ENCODE peak calls at places on chromosomes 1 and 21, in six cellular contexts. G is GM23248, C is H9, K is PC-9, Y is endothelial cell of umbilical vein, X is HCT116. J is an unnamed sample. For H3K79me2, the result is how much of the 10 kb centered on the place peaks cover.

GRCh38 chr1:55337801-55338447 is 122.8 kb upstream of the USP24 start:
- DNase-seq in G (peak), C (peak), K (peak), Y (peak), X (peak), J (peak)

GRCh38 chr1:51768971-51769601 is 109.4 kb downstream of the NRDC start:
- DNase-seq in G (peak), C (no peak), K (peak), Y (peak), X (peak), J (peak)

GRCh38 chr21:31873696-31874599 is 1.1 kb downstream of the HUNK start:
- DNase-seq in G (peak), C (peak), K (no peak), Y (no peak), X (no peak), J (peak)

GRCh38 chr1:39816431-39817090 is 27.9 kb upstream of the BMP8B start:
- DNase-seq in G (peak), C (peak), K (peak), Y (peak), X (peak), J (peak)

GRCh38 chr1:13764533-13764932 is 64.5 kb downstream of the PRDM2 start:
- DNase-seq in G (peak), C (no peak), K (no peak), Y (no peak), X (no peak), J (no peak)

GRCh38 chr1:235011064-235011598 is 117.5 kb downstream of the TOMM20 start:
- DNase-seq in G (no peak), C (no peak), K (no peak), Y (no peak), X (no peak), J (no peak)

GRCh38 chr1:225849905-225850304 is 32.3 kb downstream of the TMEM63A start:
- DNase-seq in G (no peak), C (peak), K (no peak), Y (no peak), X (no peak), J (no peak)

GRCh38 chr1:40341509-40342380 is 24.7 kb upstream of the COL9A2 start:
- DNase-seq in G (no peak), C (no peak), K (no peak), Y (no peak), X (no peak), J (no peak)

GRCh38 chr1:169151338-169151837 is 44.9 kb downstream of the ATP1B1 start:
- DNase-seq in G (no peak), C (no peak), K (no peak), Y (no peak), X (no peak), J (no peak)

GRCh38 chr1:200035397-200035955 is 8.0 kb downstream of the NR5A2 start:
- DNase-seq in G (peak), C (peak), K (no peak), Y (no peak), X (no peak), J (no peak)

GRCh38 chr1:224182057-224182865 is 779 bp upstream of the DEGS1 start:
- DNase-seq in G (no peak), C (no peak), K (no peak), Y (no peak), X (no peak), J (peak)

GRCh38 chr21:45406801-45407628 is 2.0 kb downstream of the COL18A1 start:
- DNase-seq in G (peak), C (peak), K (no peak), Y (peak), X (no peak), J (no peak)

GRCh38 chr21:35178098-35178497 is 129.0 kb upstream of the RUNX1 start:
- DNase-seq in G (no peak), C (no peak), K (no peak), Y (no peak), X (no peak), J (no peak)

GRCh38 chr1:205519541-205520131 is 15.2 kb downstream of the CDK18 start:
- DNase-seq in G (no peak), C (peak), K (no peak), Y (no peak), X (no peak), J (no peak)

GRCh38 chr1:55828031-55828430 is 612.9 kb upstream of the USP24 start:
- DNase-seq in G (peak), C (no peak), K (no peak), Y (no peak), X (no peak), J (no peak)

GRCh38 chr1:57798499-57798898 is 374.6 kb upstream of the DAB1 start:
- DNase-seq in G (no peak), C (no peak), K (no peak), Y (no peak), X (no peak), J (no peak)

GRCh38 chr1:100476736-100477135 is 61.2 kb upstream of the GPR88 start:
- DNase-seq in G (no peak), C (no peak), K (no peak), Y (no peak), X (no peak), J (no peak)
- H3K79me2 ChIP-seq in G (under half), C (under half), K (under half), Y (under half), X (under half), J (under half)

DNA sequence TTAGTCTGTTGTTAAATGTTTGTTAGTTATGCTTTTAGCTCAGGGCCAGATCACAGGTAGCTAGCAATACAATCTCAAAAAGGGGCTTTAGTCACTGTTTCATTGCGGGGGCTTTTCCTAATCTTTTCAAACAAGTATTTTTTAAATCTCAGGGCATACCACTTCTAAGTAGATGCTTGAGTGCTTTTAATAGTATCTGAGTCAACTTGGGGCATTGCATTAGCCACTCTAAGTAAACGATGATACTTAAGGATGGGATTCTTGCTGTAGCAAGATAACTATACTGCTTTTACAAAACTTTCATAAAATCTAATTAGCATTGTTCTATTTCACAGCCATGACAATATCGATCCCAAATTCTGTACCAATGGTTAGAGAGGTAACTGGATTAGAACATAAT is 11.6 kb downstream of the CDC42BPA start:
- DNase-seq in G (no peak), C (no peak), K (no peak), Y (no peak), X (no peak), J (peak)
- H3K79me2 ChIP-seq in G (half or more), C (under half), K (half or more), Y (half or more), X (half or more), J (half or more)

GRCh38 chr1:94919241-94920030 is 7.5 kb downstream of the CNN3 start:
- DNase-seq in G (peak), C (no peak), K (no peak), Y (no peak), X (no peak), J (no peak)
- H3K79me2 ChIP-seq in G (half or more), C (half or more), K (half or more), Y (half or more), X (half or more), J (half or more)

GRCh38 chr1:91876751-91877573 is 9.0 kb downstream of the TGFBR3 start:
- DNase-seq in G (peak), C (no peak), K (no peak), Y (no peak), X (no peak), J (no peak)
- H3K79me2 ChIP-seq in G (half or more), C (under half), K (half or more), Y (under half), X (under half), J (under half)

GRCh38 chr1:8409107-8409506 is 91.2 kb downstream of the SLC45A1 start:
- DNase-seq in G (peak), C (no peak), K (no peak), Y (peak), X (no peak), J (peak)
- H3K79me2 ChIP-seq in G (half or more), C (under half), K (under half), Y (half or more), X (under half), J (half or more)